ENCODE peak calls at places on chromosomes 7 and 10, in seven cellular contexts. K is NCI-H69, I is left kidney, W is SHP77, E is pancreas, F is Right ventricle myocardium superior, M is IMR-90. C is an unnamed sample.

GRCh38 chr7:102028206-102028826 is 210.9 kb downstream of the CUX1 start:
- DNase-seq in F (no peak), E (no peak), I (no peak), W (no peak), K (no peak), M (no peak), C (no peak)

GRCh38 chr10:101291254-101292193 is 62.3 kb upstream of the LBX1 start:
- DNase-seq in W (peak), M (peak), F (peak), E (peak), K (peak), I (peak), C (peak)

GRCh38 chr7:143321734-143322133 is 5.8 kb downstream of the CLCN1 start:
- DNase-seq in F (peak), E (no peak), M (no peak), W (no peak), I (no peak), K (no peak), C (peak)

GRCh38 chr7:108016841-108017775 is 14.1 kb upstream of the LAMB1 start:
- DNase-seq in I (peak), M (peak), K (peak), E (no peak), W (peak), F (no peak), C (no peak)

GRCh38 chr7:82210422-82211184 is 233.0 kb downstream of the CACNA2D1 start:
- DNase-seq in W (no peak), K (peak), E (no peak), F (no peak), I (no peak), M (peak), C (no peak)

GRCh38 chr10:5789626-5790025 is 23.6 kb downstream of the GDI2 start:
- DNase-seq in F (no peak), K (no peak), E (no peak), M (no peak), W (no peak), I (no peak), C (no peak)

GRCh38 chr7:152848026-152848425 is 88.5 kb downstream of the ACTR3B start:
- DNase-seq in E (no peak), W (no peak), M (no peak), K (no peak), F (peak), I (no peak), C (no peak)

GRCh38 chr7:32680259-32681173 is 185.2 kb downstream of the AVL9 start:
- DNase-seq in E (no peak), F (no peak), I (peak), K (no peak), W (no peak), M (peak), C (peak)

GRCh38 chr10:61452655-61453641 is at the start of gene TMEM26:
- DNase-seq in W (no peak), K (peak), E (no peak), F (peak), I (peak), M (peak), C (peak)

GRCh38 chr10:125092564-125093031 is 67.8 kb downstream of the CTBP2 start:
- DNase-seq in M (no peak), E (no peak), K (no peak), W (no peak), F (no peak), I (no peak), C (no peak)

GRCh38 chr7:27185013-27185707 is at the start of gene HOXA11:
- DNase-seq in K (peak), I (peak), E (no peak), F (no peak), M (peak), W (no peak), C (peak)

GRCh38 chr7:126667742-126668366 is 584.9 kb downstream of the GRM8 start:
- DNase-seq in K (no peak), E (no peak), I (no peak), M (no peak), W (no peak), F (no peak), C (no peak)

GRCh38 chr7:137992738-137993394 is 9.0 kb downstream of the CREB3L2 start:
- DNase-seq in W (peak), I (no peak), K (peak), M (peak), F (peak), E (peak), C (no peak)

GRCh38 chr10:120765241-120765803 is 85.8 kb upstream of the WDR11 start:
- DNase-seq in K (no peak), M (no peak), F (no peak), W (no peak), E (no peak), I (no peak), C (no peak)

GRCh38 chr10:3806603-3807002 is 21.6 kb upstream of the KLF6 start:
- DNase-seq in M (peak), W (no peak), E (no peak), K (peak), I (no peak), F (no peak), C (peak)

GRCh38 chr10:129769381-129770116 is 194.5 kb downstream of the EBF3 start:
- DNase-seq in W (no peak), K (no peak), I (no peak), M (no peak), E (no peak), F (no peak), C (no peak)

GRCh38 chr10:91536101-91536500 is 96.8 kb downstream of the PPP1R3C start:
- DNase-seq in E (peak), K (no peak), M (peak), F (peak), W (no peak), I (no peak), C (no peak)

GRCh38 chr10:21021843-21022594 is 124.9 kb upstream of the NEBL start:
- DNase-seq in K (peak), F (no peak), E (no peak), M (no peak), I (peak), W (no peak), C (peak)

GRCh38 chr10:72329290-72330058 is 25.2 kb downstream of the DNAJB12 start:
- DNase-seq in M (no peak), F (peak), K (peak), I (peak), W (no peak), E (peak), C (no peak)

GRCh38 chr10:111211756-111212155 is 134.9 kb downstream of the ADRA2A start:
- DNase-seq in W (no peak), F (no peak), M (peak), E (no peak), I (no peak), K (no peak), C (peak)

GRCh38 chr10:106573106-106573505 is 591.4 kb downstream of the SORCS1 start:
- DNase-seq in K (peak), I (no peak), E (no peak), M (peak), W (no peak), F (no peak), C (peak)

GRCh38 chr10:89633484-89633883 is 11.6 kb downstream of the PANK1 start:
- DNase-seq in W (no peak), I (no peak), M (peak), K (no peak), F (no peak), E (no peak), C (no peak)

GRCh38 chr7:40437498-40437897 is 302.7 kb downstream of the SUGCT start:
- DNase-seq in I (no peak), M (peak), K (no peak), F (no peak), E (no peak), W (no peak), C (peak)

GRCh38 chr10:10256860-10257259 is 760.8 kb upstream of the CELF2 start:
- DNase-seq in I (no peak), K (no peak), M (no peak), F (no peak), W (no peak), E (no peak), C (no peak)

GRCh38 chr7:1476859-1477258 is 17.6 kb upstream of the MICALL2 start:
- DNase-seq in K (no peak), M (no peak), F (no peak), W (no peak), I (no peak), E (no peak), C (no peak)

GRCh38 chr7:66815976-66816375 is 75.4 kb downstream of the RABGEF1 start:
- DNase-seq in E (no peak), W (no peak), M (no peak), K (no peak), F (no peak), I (no peak), C (no peak)

GRCh38 chr10:80416401-80417098 is 8.2 kb downstream of the PRXL2A start:
- DNase-seq in I (peak), F (peak), E (no peak), W (no peak), K (no peak), M (no peak), C (no peak)

GRCh38 chr10:124745678-124746077 is 1.5 kb upstream of the FAM53B start:
- DNase-seq in K (peak), M (peak), F (no peak), I (peak), E (no peak), W (peak), C (peak)

GRCh38 chr7:142750321-142750938 is 1.2 kb downstream of the PRSS1 start:
- DNase-seq in W (no peak), K (no peak), E (peak), M (no peak), F (no peak), I (no peak), C (no peak)

GRCh38 chr7:157576415-157576814 is 239.6 kb downstream of the DNAJB6 start:
- DNase-seq in K (no peak), F (no peak), I (peak), E (peak), W (no peak), M (no peak), C (no peak)

GRCh38 chr10:102347236-102347828 is 48.2 kb upstream of the NFKB2 start:
- DNase-seq in F (peak), K (peak), I (peak), E (peak), M (peak), W (peak), C (peak)

GRCh38 chr10:23557777-23558176 is 118.9 kb downstream of the OTUD1 start:
- DNase-seq in K (no peak), F (no peak), I (no peak), W (no peak), M (no peak), E (no peak), C (no peak)

GRCh38 chr10:94591461-94592205 is 46.0 kb downstream of the HELLS start:
- DNase-seq in K (no peak), E (no peak), I (no peak), F (no peak), W (no peak), M (no peak), C (no peak)

GRCh38 chr7:108497082-108497725 is 28.7 kb downstream of the PNPLA8 start:
- DNase-seq in I (peak), E (peak), F (no peak), W (peak), M (peak), K (peak), C (peak)

GRCh38 chr7:129188892-129189660 is 643 bp downstream of the SMO start:
- DNase-seq in F (peak), I (peak), K (no peak), E (peak), M (peak), W (no peak), C (peak)

GRCh38 chr10:97765201-97765600 is 6.6 kb downstream of the SFRP5 start:
- DNase-seq in I (peak), F (no peak), E (no peak), K (peak), W (peak), M (no peak), C (no peak)

GRCh38 chr7:114217026-114217425 is 197.6 kb upstream of the FOXP2 start:
- DNase-seq in M (no peak), W (no peak), F (no peak), E (no peak), I (no peak), K (peak), C (peak)

GRCh38 chr7:35725280-35725680 is 30.3 kb upstream of the HERPUD2 start:
- DNase-seq in F (no peak), E (no peak), K (no peak), I (no peak), W (no peak), M (no peak), C (no peak)

GRCh38 chr10:8044908-8045727 is 9.4 kb upstream of the GATA3 start:
- DNase-seq in F (no peak), K (peak), I (peak), W (peak), E (no peak), M (no peak), C (peak)

GRCh38 chr7:141073173-141073640 is 657 bp upstream of the TMEM178B start:
- DNase-seq in I (peak), E (peak), M (peak), F (peak), W (peak), K (peak), C (peak)

C was measured in mesendoderm.